ENCODE peak calls at places on chromosome 15, in ten cellular contexts. One of them, this sample, is unnamed.

GRCh38 chr15:39172380-39173281 is 408.2 kb upstream of the THBS1 start:
- DNase-seq in amygdala: peak
- DNase-seq in effector memory CD4-positive, alpha-beta T cell: no peak
- DNase-seq in NCI-H524: no peak
- DNase-seq in Kasumi-1: no peak
- DNase-seq in occipital lobe: peak
- DNase-seq in progenitor cell of endocrine pancreas: no peak
- DNase-seq in AG09309: no peak
- DNase-seq in mesenteric fat pad: no peak
- DNase-seq in ovary: peak
- DNase-seq in this sample: no peak

GRCh38 chr15:61069369-61070075 is 159.6 kb downstream of the RORA start:
- DNase-seq in occipital lobe: no peak
- DNase-seq in Kasumi-1: no peak
- DNase-seq in AG09309: no peak
- DNase-seq in progenitor cell of endocrine pancreas: no peak
- DNase-seq in effector memory CD4-positive, alpha-beta T cell: no peak
- DNase-seq in mesenteric fat pad: no peak
- DNase-seq in NCI-H524: peak
- DNase-seq in amygdala: no peak
- DNase-seq in ovary: no peak
- DNase-seq in this sample: no peak

GRCh38 chr15:68617001-68617400 is 38.2 kb downstream of the CORO2B start:
- DNase-seq in Kasumi-1: no peak
- DNase-seq in progenitor cell of endocrine pancreas: no peak
- DNase-seq in amygdala: no peak
- DNase-seq in NCI-H524: no peak
- DNase-seq in occipital lobe: no peak
- DNase-seq in mesenteric fat pad: no peak
- DNase-seq in effector memory CD4-positive, alpha-beta T cell: no peak
- DNase-seq in ovary: peak
- DNase-seq in AG09309: no peak
- DNase-seq in this sample: no peak

GRCh38 chr15:58057559-58057958 is 8.0 kb downstream of the ALDH1A2 start:
- DNase-seq in mesenteric fat pad: no peak
- DNase-seq in NCI-H524: no peak
- DNase-seq in effector memory CD4-positive, alpha-beta T cell: no peak
- DNase-seq in occipital lobe: no peak
- DNase-seq in AG09309: no peak
- DNase-seq in Kasumi-1: no peak
- DNase-seq in amygdala: no peak
- DNase-seq in ovary: no peak
- DNase-seq in progenitor cell of endocrine pancreas: no peak
- DNase-seq in this sample: no peak

GRCh38 chr15:40111888-40112287 is 3.2 kb upstream of the BMF start:
- DNase-seq in mesenteric fat pad: peak
- DNase-seq in Kasumi-1: no peak
- DNase-seq in ovary: no peak
- DNase-seq in AG09309: no peak
- DNase-seq in progenitor cell of endocrine pancreas: no peak
- DNase-seq in effector memory CD4-positive, alpha-beta T cell: no peak
- DNase-seq in amygdala: no peak
- DNase-seq in NCI-H524: no peak
- DNase-seq in occipital lobe: no peak
- DNase-seq in this sample: no peak

GRCh38 chr15:82643992-82644391 is 3.2 kb downstream of the CPEB1 start:
- DNase-seq in NCI-H524: no peak
- DNase-seq in effector memory CD4-positive, alpha-beta T cell: no peak
- DNase-seq in occipital lobe: no peak
- DNase-seq in mesenteric fat pad: no peak
- DNase-seq in AG09309: no peak
- DNase-seq in amygdala: no peak
- DNase-seq in ovary: no peak
- DNase-seq in progenitor cell of endocrine pancreas: no peak
- DNase-seq in Kasumi-1: no peak
- DNase-seq in this sample: no peak

GRCh38 chr15:41661078-41661528 is 898 bp downstream of the MGA start:
- DNase-seq in ovary: no peak
- DNase-seq in mesenteric fat pad: no peak
- DNase-seq in Kasumi-1: no peak
- DNase-seq in effector memory CD4-positive, alpha-beta T cell: no peak
- DNase-seq in progenitor cell of endocrine pancreas: no peak
- DNase-seq in AG09309: no peak
- DNase-seq in occipital lobe: no peak
- DNase-seq in NCI-H524: no peak
- DNase-seq in amygdala: no peak
- DNase-seq in this sample: no peak

GRCh38 chr15:89150762-89151305 is 62.6 kb downstream of the ABHD2 start:
- DNase-seq in occipital lobe: no peak
- DNase-seq in AG09309: no peak
- DNase-seq in ovary: no peak
- DNase-seq in Kasumi-1: peak
- DNase-seq in NCI-H524: peak
- DNase-seq in effector memory CD4-positive, alpha-beta T cell: no peak
- DNase-seq in amygdala: no peak
- DNase-seq in progenitor cell of endocrine pancreas: no peak
- DNase-seq in mesenteric fat pad: no peak
- DNase-seq in this sample: no peak

GRCh38 chr15:85976986-85977385 is 102.7 kb upstream of the AGBL1 start:
- DNase-seq in amygdala: no peak
- DNase-seq in Kasumi-1: no peak
- DNase-seq in progenitor cell of endocrine pancreas: no peak
- DNase-seq in NCI-H524: no peak
- DNase-seq in ovary: no peak
- DNase-seq in AG09309: no peak
- DNase-seq in mesenteric fat pad: no peak
- DNase-seq in occipital lobe: no peak
- DNase-seq in effector memory CD4-positive, alpha-beta T cell: no peak
- DNase-seq in this sample: no peak

GRCh38 chr15:101207867-101208288 is 44.0 kb downstream of the CHSY1 start:
- DNase-seq in occipital lobe: no peak
- DNase-seq in Kasumi-1: peak
- DNase-seq in effector memory CD4-positive, alpha-beta T cell: no peak
- DNase-seq in NCI-H524: no peak
- DNase-seq in progenitor cell of endocrine pancreas: no peak
- DNase-seq in AG09309: peak
- DNase-seq in ovary: peak
- DNase-seq in mesenteric fat pad: no peak
- DNase-seq in amygdala: no peak
- DNase-seq in this sample: no peak

GRCh38 chr15:58021332-58022230 is 43.9 kb downstream of the ALDH1A2 start:
- DNase-seq in progenitor cell of endocrine pancreas: no peak
- DNase-seq in NCI-H524: no peak
- DNase-seq in AG09309: no peak
- DNase-seq in mesenteric fat pad: no peak
- DNase-seq in ovary: no peak
- DNase-seq in occipital lobe: no peak
- DNase-seq in Kasumi-1: no peak
- DNase-seq in amygdala: no peak
- DNase-seq in effector memory CD4-positive, alpha-beta T cell: no peak
- DNase-seq in this sample: no peak

GRCh38 chr15:83289160-83289559 is 4.7 kb upstream of the BNC1 start:
- DNase-seq in progenitor cell of endocrine pancreas: no peak
- DNase-seq in effector memory CD4-positive, alpha-beta T cell: no peak
- DNase-seq in occipital lobe: no peak
- DNase-seq in Kasumi-1: no peak
- DNase-seq in AG09309: peak
- DNase-seq in NCI-H524: no peak
- DNase-seq in amygdala: no peak
- DNase-seq in ovary: no peak
- DNase-seq in mesenteric fat pad: no peak
- DNase-seq in this sample: no peak

GRCh38 chr15:91947370-91947769 is 93.9 kb downstream of the SLCO3A1 start:
- DNase-seq in ovary: no peak
- DNase-seq in progenitor cell of endocrine pancreas: no peak
- DNase-seq in effector memory CD4-positive, alpha-beta T cell: no peak
- DNase-seq in occipital lobe: no peak
- DNase-seq in AG09309: no peak
- DNase-seq in amygdala: no peak
- DNase-seq in NCI-H524: no peak
- DNase-seq in Kasumi-1: no peak
- DNase-seq in mesenteric fat pad: no peak
- DNase-seq in this sample: no peak

GRCh38 chr15:84818221-84819131 is 1.3 kb downstream of the ALPK3 start:
- DNase-seq in ovary: no peak
- DNase-seq in AG09309: no peak
- DNase-seq in mesenteric fat pad: no peak
- DNase-seq in Kasumi-1: peak
- DNase-seq in occipital lobe: no peak
- DNase-seq in amygdala: no peak
- DNase-seq in progenitor cell of endocrine pancreas: no peak
- DNase-seq in effector memory CD4-positive, alpha-beta T cell: no peak
- DNase-seq in NCI-H524: no peak
- DNase-seq in this sample: no peak

GRCh38 chr15:40340740-40341400 is at the start of gene CCDC9B:
- DNase-seq in Kasumi-1: peak
- DNase-seq in ovary: peak
- DNase-seq in effector memory CD4-positive, alpha-beta T cell: no peak
- DNase-seq in amygdala: peak
- DNase-seq in occipital lobe: peak
- DNase-seq in AG09309: peak
- DNase-seq in mesenteric fat pad: peak
- DNase-seq in progenitor cell of endocrine pancreas: no peak
- DNase-seq in NCI-H524: peak
- DNase-seq in this sample: peak

GRCh38 chr15:48984811-48985352 is 21.2 kb upstream of the SHC4 start:
- DNase-seq in amygdala: no peak
- DNase-seq in mesenteric fat pad: no peak
- DNase-seq in effector memory CD4-positive, alpha-beta T cell: no peak
- DNase-seq in Kasumi-1: no peak
- DNase-seq in ovary: no peak
- DNase-seq in AG09309: no peak
- DNase-seq in progenitor cell of endocrine pancreas: no peak
- DNase-seq in occipital lobe: no peak
- DNase-seq in NCI-H524: no peak
- DNase-seq in this sample: no peak

GRCh38 chr15:91535856-91536500 is 317.5 kb upstream of the SLCO3A1 start:
- DNase-seq in effector memory CD4-positive, alpha-beta T cell: no peak
- DNase-seq in NCI-H524: peak
- DNase-seq in amygdala: no peak
- DNase-seq in mesenteric fat pad: no peak
- DNase-seq in progenitor cell of endocrine pancreas: no peak
- DNase-seq in occipital lobe: no peak
- DNase-seq in Kasumi-1: no peak
- DNase-seq in AG09309: no peak
- DNase-seq in ovary: no peak
- DNase-seq in this sample: no peak

GRCh38 chr15:42549052-42549491 is 434 bp downstream of the HAUS2 start:
- DNase-seq in Kasumi-1: peak
- DNase-seq in mesenteric fat pad: no peak
- DNase-seq in ovary: peak
- DNase-seq in NCI-H524: peak
- DNase-seq in progenitor cell of endocrine pancreas: no peak
- DNase-seq in effector memory CD4-positive, alpha-beta T cell: no peak
- DNase-seq in AG09309: no peak
- DNase-seq in amygdala: peak
- DNase-seq in occipital lobe: no peak
- DNase-seq in this sample: peak

GRCh38 chr15:42137461-42138261 is 18.8 kb downstream of the PLA2G4F start:
- DNase-seq in AG09309: no peak
- DNase-seq in amygdala: no peak
- DNase-seq in ovary: no peak
- DNase-seq in effector memory CD4-positive, alpha-beta T cell: no peak
- DNase-seq in progenitor cell of endocrine pancreas: no peak
- DNase-seq in mesenteric fat pad: peak
- DNase-seq in occipital lobe: no peak
- DNase-seq in NCI-H524: peak
- DNase-seq in Kasumi-1: peak
- DNase-seq in this sample: peak

GRCh38 chr15:56808160-56808559 is 74.9 kb upstream of the ZNF280D start:
- DNase-seq in AG09309: no peak
- DNase-seq in effector memory CD4-positive, alpha-beta T cell: no peak
- DNase-seq in amygdala: no peak
- DNase-seq in Kasumi-1: no peak
- DNase-seq in mesenteric fat pad: no peak
- DNase-seq in ovary: no peak
- DNase-seq in occipital lobe: no peak
- DNase-seq in progenitor cell of endocrine pancreas: no peak
- DNase-seq in NCI-H524: no peak
- DNase-seq in this sample: no peak

GRCh38 chr15:25186411-25186810 is 231.6 kb downstream of the SNRPN start:
- DNase-seq in ovary: no peak
- DNase-seq in Kasumi-1: no peak
- DNase-seq in NCI-H524: no peak
- DNase-seq in AG09309: no peak
- DNase-seq in progenitor cell of endocrine pancreas: no peak
- DNase-seq in occipital lobe: no peak
- DNase-seq in amygdala: no peak
- DNase-seq in mesenteric fat pad: no peak
- DNase-seq in effector memory CD4-positive, alpha-beta T cell: no peak
- DNase-seq in this sample: no peak

GRCh38 chr15:79248183-79248582 is 34.3 kb upstream of the ANKRD34C start:
- DNase-seq in occipital lobe: no peak
- DNase-seq in amygdala: no peak
- DNase-seq in progenitor cell of endocrine pancreas: no peak
- DNase-seq in effector memory CD4-positive, alpha-beta T cell: no peak
- DNase-seq in ovary: no peak
- DNase-seq in Kasumi-1: no peak
- DNase-seq in mesenteric fat pad: no peak
- DNase-seq in NCI-H524: no peak
- DNase-seq in AG09309: no peak
- DNase-seq in this sample: no peak

GRCh38 chr15:38670142-38671002 is 105.8 kb upstream of the RASGRP1 start:
- DNase-seq in occipital lobe: no peak
- DNase-seq in effector memory CD4-positive, alpha-beta T cell: peak
- DNase-seq in Kasumi-1: no peak
- DNase-seq in mesenteric fat pad: no peak
- DNase-seq in ovary: no peak
- DNase-seq in amygdala: no peak
- DNase-seq in NCI-H524: no peak
- DNase-seq in progenitor cell of endocrine pancreas: no peak
- DNase-seq in AG09309: no peak
- DNase-seq in this sample: no peak

GRCh38 chr15:97099040-97099439 is 768.5 kb downstream of the NR2F2 start:
- DNase-seq in ovary: no peak
- DNase-seq in effector memory CD4-positive, alpha-beta T cell: no peak
- DNase-seq in progenitor cell of endocrine pancreas: no peak
- DNase-seq in occipital lobe: no peak
- DNase-seq in Kasumi-1: no peak
- DNase-seq in amygdala: no peak
- DNase-seq in NCI-H524: no peak
- DNase-seq in mesenteric fat pad: no peak
- DNase-seq in AG09309: no peak
- DNase-seq in this sample: no peak

GRCh38 chr15:79900087-79900486 is 3.3 kb upstream of the MTHFS start:
- DNase-seq in amygdala: no peak
- DNase-seq in Kasumi-1: peak
- DNase-seq in occipital lobe: no peak
- DNase-seq in NCI-H524: no peak
- DNase-seq in effector memory CD4-positive, alpha-beta T cell: no peak
- DNase-seq in progenitor cell of endocrine pancreas: no peak
- DNase-seq in mesenteric fat pad: no peak
- DNase-seq in AG09309: no peak
- DNase-seq in ovary: no peak
- DNase-seq in this sample: no peak

GRCh38 chr15:66057089-66057488 is 187.8 kb downstream of the RAB11A start:
- DNase-seq in progenitor cell of endocrine pancreas: no peak
- DNase-seq in Kasumi-1: no peak
- DNase-seq in effector memory CD4-positive, alpha-beta T cell: no peak
- DNase-seq in mesenteric fat pad: no peak
- DNase-seq in NCI-H524: no peak
- DNase-seq in AG09309: no peak
- DNase-seq in amygdala: no peak
- DNase-seq in occipital lobe: no peak
- DNase-seq in ovary: no peak
- DNase-seq in this sample: no peak

GRCh38 chr15:50257206-50257735 is 8.3 kb downstream of the HDC start:
- DNase-seq in ovary: no peak
- DNase-seq in progenitor cell of endocrine pancreas: no peak
- DNase-seq in effector memory CD4-positive, alpha-beta T cell: no peak
- DNase-seq in NCI-H524: no peak
- DNase-seq in amygdala: no peak
- DNase-seq in Kasumi-1: no peak
- DNase-seq in AG09309: no peak
- DNase-seq in mesenteric fat pad: no peak
- DNase-seq in occipital lobe: no peak
- DNase-seq in this sample: no peak

GRCh38 chr15:41561777-41562145 is 2.7 kb downstream of the TYRO3 start:
- DNase-seq in AG09309: no peak
- DNase-seq in mesenteric fat pad: no peak
- DNase-seq in amygdala: peak
- DNase-seq in NCI-H524: no peak
- DNase-seq in Kasumi-1: no peak
- DNase-seq in occipital lobe: peak
- DNase-seq in progenitor cell of endocrine pancreas: no peak
- DNase-seq in effector memory CD4-positive, alpha-beta T cell: no peak
- DNase-seq in ovary: peak
- DNase-seq in this sample: no peak

This sample was measured in LoVo.